ENCODE peak calls at places on chromosomes 3 and 15, in eight cellular contexts. H is hepatocyte, E is pancreas, L is stomach, Q is bronchial epithelial cell, I is IMR-90, N is tibial nerve, K is PC-3. G is an unnamed sample.

GRCh38 chr3:143700431-143700975 is 147.8 kb downstream of the SLC9A9 start:
- DNase-seq in H (no peak), E (no peak), L (no peak), Q (peak; percentile 8), I (no peak), N (no peak), K (no peak), G (no peak)

GRCh38 chr3:8869613-8870012 is 93.7 kb downstream of the RAD18 start:
- DNase-seq in H (peak; percentile 65), E (no peak), L (no peak), Q (peak; percentile 100), I (peak; percentile 99), N (no peak), K (peak; percentile 99), G (peak; percentile 71)

GRCh38 chr3:85259748-85260147 is 301.0 kb downstream of the CADM2 start:
- DNase-seq in H (no peak), E (no peak), L (no peak), Q (peak; percentile 44), I (peak; percentile 2), N (no peak), K (peak; percentile 43), G (no peak)

GRCh38 chr3:13976469-13976868 is 96.6 kb upstream of the WNT7A start:
- DNase-seq in H (no peak), E (no peak), L (no peak), Q (no peak), I (no peak), N (no peak), K (no peak), G (no peak)

GRCh38 chr3:87320748-87321634 is 44.6 kb upstream of the POU1F1 start:
- DNase-seq in H (no peak), E (no peak), L (no peak), Q (no peak), I (no peak), N (no peak), K (peak; percentile 53), G (no peak)

GRCh38 chr3:42712344-42712648 is 9.7 kb upstream of the HHATL start:
- DNase-seq in H (no peak), E (no peak), L (no peak), Q (no peak), I (no peak), N (no peak), K (no peak), G (no peak)

GRCh38 chr3:191499307-191500125 is 38.6 kb downstream of the PYDC2 start:
- DNase-seq in H (peak; percentile 35), E (no peak), L (peak; percentile 36), Q (peak; percentile 52), I (peak; percentile 16), N (no peak), K (peak; percentile 54), G (no peak)

GRCh38 chr3:173891272-173892100 is 493.9 kb downstream of the NLGN1 start:
- DNase-seq in H (no peak), E (no peak), L (no peak), Q (peak; percentile 49), I (no peak), N (no peak), K (peak; percentile 29), G (peak; percentile 17)

GRCh38 chr15:96415513-96416217 is 85.2 kb downstream of the NR2F2 start:
- DNase-seq in H (no peak), E (no peak), L (no peak), Q (no peak), I (no peak), N (no peak), K (no peak), G (no peak)

GRCh38 chr3:123400169-123400568 is 48.7 kb downstream of the ADCY5 start:
- DNase-seq in H (no peak), E (no peak), L (no peak), Q (no peak), I (no peak), N (no peak), K (no peak), G (no peak)

GRCh38 chr3:135513106-135514063 is 452.1 kb upstream of the PPP2R3A start:
- DNase-seq in H (peak; percentile 34), E (no peak), L (no peak), Q (peak; percentile 76), I (peak; percentile 76), N (no peak), K (peak; percentile 8), G (no peak)

GRCh38 chr3:99246010-99246654 is 344.6 kb upstream of the DCBLD2 start:
- DNase-seq in H (no peak), E (no peak), L (no peak), Q (peak; percentile 68), I (peak; percentile 38), N (no peak), K (peak; percentile 80), G (peak; percentile 62)

GRCh38 chr3:109532257-109533216 is 195.2 kb upstream of the DPPA4 start:
- DNase-seq in H (peak; percentile 74), E (peak; percentile 36), L (peak; percentile 33), Q (peak; percentile 55), I (peak; percentile 83), N (no peak), K (peak; percentile 78), G (no peak)

GRCh38 chr3:196563721-196564225 is 4.6 kb downstream of the WDR53 start:
- DNase-seq in H (no peak), E (no peak), L (no peak), Q (peak; percentile 83), I (peak; percentile 34), N (no peak), K (peak; percentile 84), G (peak; percentile 66)

DNA sequence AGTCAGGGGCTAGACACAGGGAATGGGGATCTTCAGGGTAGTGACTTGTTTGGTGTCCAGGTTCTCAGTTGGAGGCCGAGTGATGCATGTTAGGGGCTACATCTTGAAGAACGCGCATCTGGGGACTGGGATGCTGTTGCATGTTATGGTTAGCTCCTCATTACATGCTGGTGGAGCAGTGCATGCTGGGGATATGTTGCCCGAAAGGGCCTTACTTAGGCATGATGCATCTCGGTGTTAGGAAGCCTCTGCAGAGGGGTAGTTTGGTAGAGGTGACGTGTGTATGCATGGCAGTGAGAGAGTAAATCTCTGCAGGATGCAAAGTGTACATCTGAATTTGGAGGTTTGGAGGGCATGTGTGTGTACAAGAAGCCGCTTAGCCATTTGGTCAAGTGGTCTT is 2.4 kb downstream of the EIF4G1 start:
- DNase-seq in H (no peak), E (no peak), L (no peak), Q (no peak), I (no peak), N (no peak), K (no peak), G (no peak)
- H3K36me3 ChIP-seq in H (no peaks in the 10 kb centered on the region), E (peaks cover 14% of the 10 kb centered on the region), L (peaks cover 58% of the 10 kb centered on the region), Q (peaks cover 28% of the 10 kb centered on the region), I (peaks cover 37% of the 10 kb centered on the region), N (peaks cover 13% of the 10 kb centered on the region), K (peaks cover 42% of the 10 kb centered on the region), G (peaks cover 24% of the 10 kb centered on the region)

DNA sequence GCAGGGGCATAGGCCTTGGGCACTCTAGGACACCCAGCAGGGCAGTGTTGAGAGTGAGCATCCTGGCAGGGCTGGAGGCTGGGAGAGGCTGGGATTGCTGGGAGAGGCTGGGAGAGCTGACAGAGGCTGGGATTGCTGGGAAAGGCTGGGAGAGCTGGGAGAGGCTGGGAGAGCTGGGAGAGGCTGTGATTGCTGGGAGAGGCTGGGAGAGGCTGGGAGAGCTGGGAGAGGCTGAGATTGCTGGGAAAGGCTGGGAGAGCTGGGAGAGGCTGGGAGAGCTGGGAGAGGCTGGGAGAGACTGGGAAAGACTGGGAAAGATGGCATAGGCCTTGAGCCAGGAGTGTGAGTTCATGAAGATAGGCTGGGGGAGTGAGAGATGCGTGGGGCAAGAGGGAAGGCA is 77.8 kb downstream of the MESD start:
- DNase-seq in H (no peak), E (no peak), L (no peak), Q (no peak), I (no peak), N (no peak), K (no peak), G (no peak)
- H3K36me3 ChIP-seq in H (no peaks in the 10 kb centered on the region), E (no peaks in the 10 kb centered on the region), L (peaks cover 29% of the 10 kb centered on the region), Q (no peaks in the 10 kb centered on the region), I (peaks cover 62% of the 10 kb centered on the region), N (no peaks in the 10 kb centered on the region), K (no peaks in the 10 kb centered on the region), G (no peaks in the 10 kb centered on the region)

GRCh38 chr15:66502491-66502890 is 2.2 kb downstream of the RPL4 start:
- DNase-seq in H (no peak), E (no peak), L (no peak), Q (no peak), I (no peak), N (no peak), K (no peak), G (no peak)
- H3K36me3 ChIP-seq in H (peaks cover 11% of the 10 kb centered on the region), E (peaks cover 49% of the 10 kb centered on the region), L (peaks cover 55% of the 10 kb centered on the region), Q (peaks cover 11% of the 10 kb centered on the region), I (peaks cover 34% of the 10 kb centered on the region), N (peaks cover 32% of the 10 kb centered on the region), K (peaks cover 55% of the 10 kb centered on the region), G (peaks cover 37% of the 10 kb centered on the region)

DNA sequence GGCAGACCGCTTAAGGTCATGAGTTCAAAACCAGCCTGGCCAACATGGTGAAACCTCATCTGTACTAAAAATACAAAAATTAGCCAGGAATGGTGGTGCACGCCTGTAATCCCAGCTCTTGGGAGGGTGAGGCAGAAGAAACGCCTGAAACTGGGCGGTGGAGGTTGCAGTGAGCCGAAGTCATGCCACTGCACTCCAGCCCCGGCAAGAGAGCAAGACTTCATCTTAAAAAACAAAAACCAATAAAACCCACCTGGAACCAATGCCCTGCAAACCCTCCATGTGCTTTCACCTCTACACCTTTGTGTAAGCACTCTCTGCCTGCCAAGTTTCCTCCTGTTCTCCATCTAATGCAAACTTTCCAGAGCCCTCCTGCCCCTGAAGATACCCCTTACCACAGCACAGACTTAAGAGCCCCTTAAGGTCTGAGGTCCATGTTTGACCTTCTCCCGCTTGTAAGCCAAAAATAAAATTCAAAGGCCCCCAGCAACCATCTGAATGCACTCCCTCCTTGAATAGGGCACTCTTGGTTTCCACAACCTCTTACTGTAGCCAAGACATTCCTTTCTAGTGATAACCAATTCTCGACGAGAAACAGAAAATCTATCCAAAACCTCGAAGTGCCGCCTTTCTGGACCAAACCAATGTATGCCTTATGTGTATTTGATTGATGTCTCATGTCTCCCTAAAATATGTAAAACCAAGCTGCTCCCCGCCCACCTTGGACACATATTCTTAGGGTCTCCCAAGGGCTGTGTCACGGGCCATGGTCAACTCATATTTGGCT is 3.0 kb downstream of the RPL32 start:
- DNase-seq in H (no peak), E (no peak), L (no peak), Q (no peak), I (peak; percentile 29), N (no peak), K (no peak), G (no peak)
- H3K36me3 ChIP-seq in H (peaks cover 5% of the 10 kb centered on the region), E (peaks cover 59% of the 10 kb centered on the region), L (peaks cover 67% of the 10 kb centered on the region), Q (peaks cover 38% of the 10 kb centered on the region), I (peaks cover 60% of the 10 kb centered on the region), N (peaks cover 9% of the 10 kb centered on the region), K (peaks cover 76% of the 10 kb centered on the region), G (peaks cover 42% of the 10 kb centered on the region)

DNA sequence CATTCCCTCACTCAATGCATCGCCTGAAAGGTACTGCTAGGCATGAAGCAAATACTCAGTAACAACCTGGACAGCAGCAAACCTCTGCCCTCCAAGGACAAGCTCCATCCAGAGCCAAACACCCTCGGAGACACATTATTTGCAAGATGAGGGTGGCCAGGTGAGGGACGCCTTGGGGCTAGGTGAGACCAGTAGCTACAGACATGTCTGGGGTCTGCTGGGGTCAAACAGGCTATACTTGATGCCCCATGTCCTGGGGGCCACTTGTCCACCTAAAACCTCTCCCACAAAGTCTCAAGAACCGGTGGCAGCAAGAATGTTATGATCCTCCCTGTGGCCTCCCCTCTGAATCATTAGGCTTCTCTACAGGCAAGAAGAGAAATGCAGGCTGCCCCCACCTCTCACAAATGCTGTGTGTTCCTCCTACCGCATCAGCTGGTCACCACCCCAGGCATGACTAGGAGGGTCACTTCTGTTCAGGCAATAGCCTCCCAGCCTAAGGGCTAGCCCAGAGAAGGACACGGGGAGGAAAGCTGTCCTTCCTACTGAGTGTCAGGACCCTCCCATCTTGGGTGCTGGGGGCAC is 54.3 kb downstream of the TBC1D2B start:
- DNase-seq in H (no peak), E (no peak), L (no peak), Q (no peak), I (no peak), N (no peak), K (no peak), G (no peak)
- H3K36me3 ChIP-seq in H (no peaks in the 10 kb centered on the region), E (peaks cover 24% of the 10 kb centered on the region), L (peaks cover 83% of the 10 kb centered on the region), Q (peaks cover 13% of the 10 kb centered on the region), I (peaks cover 51% of the 10 kb centered on the region), N (peaks cover 4% of the 10 kb centered on the region), K (no peaks in the 10 kb centered on the region), G (peaks cover 18% of the 10 kb centered on the region)